ENCODE peak calls at places on chromosome 7, in five cellular contexts. A is AG10803; G is globus pallidus; V is gastrocnemius medialis; H is activated T-helper 9 cell treated with anti-CD3 and anti-CD28 coated beads, Interleukin-2, amount 50 U/mL, for 16 hours. U is an unnamed sample.

GRCh38 chr7:134365341-134366054 is 48.8 kb upstream of the SLC35B4 start:
- DNase-seq in A (peak; percentile 89), V (no peak), H (no peak), G (no peak), U (no peak)

GRCh38 chr7:5780801-5781496 is 514 bp downstream of the RNF216 start:
- DNase-seq in A (peak; percentile 33), H (no peak), G (peak; percentile 47), V (peak; percentile 11), U (peak; percentile 23)

GRCh38 chr7:2897023-2897422 is 52.9 kb upstream of the GNA12 start:
- DNase-seq in A (no peak), V (no peak), H (no peak), G (no peak), U (no peak)

GRCh38 chr7:111413796-111414195 is 148.5 kb downstream of the IMMP2L start:
- DNase-seq in G (no peak), A (no peak), V (no peak), H (no peak), U (no peak)

GRCh38 chr7:127056202-127056601 is 196.5 kb downstream of the GRM8 start:
- DNase-seq in V (no peak), H (no peak), G (no peak), A (no peak), U (no peak)

GRCh38 chr7:50436133-50436802 is 13.9 kb downstream of the FIGNL1 start:
- DNase-seq in V (no peak), H (no peak), G (no peak), A (peak; percentile 75), U (no peak)

GRCh38 chr7:39434012-39434411 is 132.2 kb upstream of the YAE1 start:
- DNase-seq in A (no peak), V (no peak), H (no peak), G (no peak), U (no peak)

GRCh38 chr7:4689151-4689550 is 7.1 kb downstream of the FOXK1 start:
- DNase-seq in V (no peak), H (no peak), G (no peak), A (no peak), U (no peak)

GRCh38 chr7:157767466-157767865 is 430.7 kb downstream of the DNAJB6 start:
- DNase-seq in H (no peak), G (no peak), A (no peak), V (no peak), U (no peak)

GRCh38 chr7:157853789-157854065 is 516.9 kb downstream of the DNAJB6 start:
- DNase-seq in H (no peak), V (no peak), G (no peak), A (no peak), U (no peak)

GRCh38 chr7:67823345-67823744 is 826.7 kb downstream of the TYW1 start:
- DNase-seq in A (peak; percentile 23), V (no peak), H (no peak), G (no peak), U (no peak)

GRCh38 chr7:5363729-5364128 is 59.9 kb downstream of the TNRC18 start:
- DNase-seq in H (no peak), A (no peak), G (no peak), V (no peak), U (no peak)

GRCh38 chr7:3289996-3290395 is 11.1 kb upstream of the SDK1 start:
- DNase-seq in A (no peak), G (no peak), V (no peak), H (no peak), U (no peak)

GRCh38 chr7:122532406-122533269 is 166.3 kb downstream of the RNF133 start:
- DNase-seq in H (no peak), V (no peak), G (no peak), A (peak; percentile 15), U (no peak)

GRCh38 chr7:20513341-20513740 is 102.1 kb upstream of the ABCB5 start:
- DNase-seq in G (no peak), V (no peak), A (no peak), H (no peak), U (no peak)

GRCh38 chr7:116354171-116354545 is 143.8 kb downstream of the TES start:
- DNase-seq in H (no peak), V (no peak), G (no peak), A (peak; percentile 83), U (no peak)

GRCh38 chr7:39637400-39637799 is 14.0 kb downstream of the RALA start:
- DNase-seq in G (no peak), A (no peak), H (no peak), V (no peak), U (no peak)

GRCh38 chr7:136687693-136688322 is 180.6 kb upstream of the CHRM2 start:
- DNase-seq in V (no peak), H (no peak), A (peak; percentile 3), G (peak; percentile 6), U (no peak)

GRCh38 chr7:123771846-123772245 is 23.0 kb upstream of the WASL start:
- DNase-seq in V (no peak), H (no peak), G (no peak), A (no peak), U (no peak)

GRCh38 chr7:157875230-157876179 is 538.7 kb downstream of the DNAJB6 start:
- DNase-seq in V (no peak), H (peak; percentile 12), G (no peak), A (no peak), U (no peak)

GRCh38 chr7:130878785-130879184 is 144.8 kb upstream of the KLF14 start:
- DNase-seq in G (no peak), V (no peak), A (peak; percentile 45), H (no peak), U (no peak)

GRCh38 chr7:94298943-94299342 is 95.8 kb upstream of the COL1A2 start:
- DNase-seq in G (no peak), A (peak; percentile 82), V (no peak), H (no peak), U (no peak)

GRCh38 chr7:150322833-150323681 is at the start of the genes ACTR3C and LRRC61:
- DNase-seq in G (no peak), V (no peak), A (no peak), H (peak; percentile 45), U (peak; percentile 45)

GRCh38 chr7:71424166-71424803 is 292.3 kb downstream of the GALNT17 start:
- DNase-seq in V (no peak), H (no peak), G (no peak), A (no peak), U (no peak)

GRCh38 chr7:157930926-157931466 is 594.2 kb downstream of the DNAJB6 start:
- DNase-seq in A (no peak), G (no peak), V (no peak), H (no peak), U (no peak)

GRCh38 chr7:2796358-2797352 is 47.5 kb downstream of the GNA12 start:
- DNase-seq in A (peak; percentile 66), V (peak; percentile 32), G (peak; percentile 26), H (no peak), U (no peak)

GRCh38 chr7:40680657-40681056 is 545.9 kb downstream of the SUGCT start:
- DNase-seq in G (no peak), H (no peak), V (no peak), A (peak; percentile 16), U (no peak)

GRCh38 chr7:156604836-156605695 is 35.5 kb upstream of the RNF32 start:
- DNase-seq in G (no peak), V (no peak), A (no peak), H (no peak), U (no peak)

GRCh38 chr7:13851756-13852155 is 137.7 kb downstream of the ETV1 start:
- DNase-seq in A (peak; percentile 57), G (no peak), V (no peak), H (no peak), U (no peak)

GRCh38 chr7:11726251-11727155 is 105.5 kb downstream of the THSD7A start:
- DNase-seq in A (peak; percentile 86), H (no peak), G (no peak), V (no peak), U (no peak)

GRCh38 chr7:40331915-40332314 is 197.1 kb downstream of the SUGCT start:
- DNase-seq in A (peak; percentile 43), V (no peak), G (no peak), H (no peak), U (no peak)

GRCh38 chr7:105149827-105150226 is 135.8 kb downstream of the KMT2E start:
- DNase-seq in A (peak; percentile 38), G (no peak), H (no peak), V (no peak), U (no peak)

GRCh38 chr7:106858618-106859532 is 6.2 kb upstream of the PIK3CG start:
- DNase-seq in A (no peak), V (peak; percentile 8), H (no peak), G (no peak), U (no peak)

U was measured in activated CD8-positive, alpha-beta memory T cell treated with anti-CD3 and anti-CD28 coated beads for 48 hours.